ENCODE peak calls at places on chromosomes 1 and 21, in five cellular contexts. P, Y, L, J and V are unnamed samples.

GRCh38 chr1:155873860-155874259 is 14.5 kb downstream of the SYT11 start:
- DNase-seq in Y (no peak), P (no peak), L (no peak), J (no peak), V (no peak)

GRCh38 chr21:17513214-17514123 is 626 bp downstream of the CXADR start:
- DNase-seq in J (peak; percentile 77), P (no peak), L (peak; percentile 27), Y (no peak), V (no peak)

GRCh38 chr1:219329606-219330005 is 155.9 kb downstream of the LYPLAL1 start:
- DNase-seq in L (no peak), P (no peak), J (no peak), Y (no peak), V (no peak)

GRCh38 chr1:37793773-37794371 is at the start of gene MANEAL:
- DNase-seq in J (peak; percentile 82), Y (peak; percentile 32), P (peak; percentile 50), L (no peak), V (no peak)

GRCh38 chr1:27726173-27726793 is 522 bp downstream of the FAM76A start:
- DNase-seq in Y (peak; percentile 60), J (peak; percentile 85), P (peak; percentile 54), L (peak; percentile 51), V (peak; percentile 60)

GRCh38 chr21:27134513-27134912 is 167.6 kb upstream of the ADAMTS5 start:
- DNase-seq in Y (no peak), P (no peak), J (no peak), L (no peak), V (no peak)

GRCh38 chr21:17903029-17903806 is 84.1 kb upstream of the C21orf91 start:
- DNase-seq in L (no peak), P (no peak), Y (no peak), J (no peak), V (no peak)

GRCh38 chr21:35628331-35628730 is 432.0 kb downstream of the SETD4 start:
- DNase-seq in L (no peak), Y (no peak), P (no peak), J (no peak), V (no peak)

GRCh38 chr1:182955596-182956588 is 2.9 kb upstream of the SHCBP1L start:
- DNase-seq in Y (no peak), J (no peak), P (no peak), L (no peak), V (peak; percentile 65)

GRCh38 chr1:233909195-233909594 is 4.7 kb downstream of the SLC35F3 start:
- DNase-seq in J (no peak), P (no peak), L (no peak), Y (no peak), V (no peak)

GRCh38 chr1:32239335-32239734 is 7.7 kb upstream of the FAM167B start:
- DNase-seq in L (no peak), P (no peak), J (no peak), Y (no peak), V (no peak)

GRCh38 chr1:98702976-98703375 is 41.5 kb downstream of the SNX7 start:
- DNase-seq in P (no peak), Y (no peak), L (no peak), J (no peak), V (no peak)

GRCh38 chr1:1306070-1306660 is 1.6 kb downstream of the ACAP3 start:
- DNase-seq in J (no peak), L (no peak), P (no peak), Y (no peak), V (no peak)

GRCh38 chr1:85278853-85279314 is 2.5 kb upstream of the BCL10 start:
- DNase-seq in L (no peak), J (no peak), Y (no peak), P (no peak), V (peak; percentile 69)

GRCh38 chr1:212077028-212077427 is 41.5 kb downstream of the DTL start:
- DNase-seq in J (no peak), L (no peak), Y (no peak), P (no peak), V (no peak)

GRCh38 chr1:169044296-169044695 is 62.2 kb upstream of the ATP1B1 start:
- DNase-seq in J (no peak), Y (no peak), L (no peak), P (no peak), V (no peak)

GRCh38 chr21:34795152-34796141 is 126.7 kb downstream of the CLIC6 start:
- DNase-seq in L (no peak), Y (no peak), J (no peak), P (peak; percentile 43), V (no peak)

GRCh38 chr1:32861904-32862698 is 8.6 kb downstream of the FNDC5 start:
- DNase-seq in Y (no peak), J (no peak), L (no peak), P (no peak), V (no peak)

GRCh38 chr1:187689137-187689536 is 860.4 kb downstream of the PLA2G4A start:
- DNase-seq in P (no peak), L (no peak), Y (peak; percentile 22), J (no peak), V (no peak)

GRCh38 chr1:29121951-29122661 is 1.6 kb downstream of the TMEM200B start:
- DNase-seq in P (peak; percentile 39), Y (peak; percentile 76), J (peak; percentile 66), L (peak; percentile 72), V (no peak)

GRCh38 chr1:29119365-29119929 is 4.3 kb downstream of the TMEM200B start:
- DNase-seq in L (peak; percentile 42), P (no peak), J (no peak), Y (peak; percentile 56), V (no peak)

GRCh38 chr1:29120367-29120766 is 3.3 kb downstream of the TMEM200B start:
- DNase-seq in Y (no peak), P (no peak), J (no peak), L (no peak), V (no peak)

GRCh38 chr1:29121516-29121937 is 2.2 kb downstream of the TMEM200B start:
- DNase-seq in J (no peak), P (no peak), L (no peak), Y (peak; percentile 59), V (no peak)

DNA sequence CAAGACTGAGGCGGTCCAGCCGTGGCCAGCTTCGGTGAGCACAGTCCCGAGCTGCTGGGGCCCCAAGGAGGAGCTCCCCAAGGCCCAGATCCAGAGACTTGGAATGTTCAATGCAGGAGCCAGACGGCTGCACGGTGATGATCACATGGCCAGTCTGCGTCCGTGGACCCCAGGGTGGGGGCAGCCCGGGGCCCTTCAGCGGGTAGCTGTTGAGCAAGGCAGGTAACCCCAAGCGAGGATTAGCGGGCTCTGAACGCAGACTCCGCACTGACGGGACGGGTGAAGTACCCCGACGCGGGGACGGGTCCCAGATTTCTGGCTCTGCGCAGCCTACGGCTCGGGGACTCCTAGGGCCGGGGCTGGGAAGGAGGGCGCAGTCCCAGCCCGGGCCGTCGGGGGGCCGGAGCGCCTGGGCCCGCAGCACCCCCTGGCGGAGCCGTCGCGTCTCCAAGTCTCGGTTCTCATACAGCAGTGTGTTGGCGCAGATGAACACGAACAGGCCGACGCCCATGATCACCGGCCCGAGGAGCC is 2.7 kb downstream of the TMEM200B start:
- DNase-seq in L (peak; percentile 67), Y (peak; percentile 62), J (peak; percentile 72), P (peak; percentile 50), V (no peak)
- TF ChIP-seq CTCF in L (peak; percentile 83), Y (peak; percentile 56), J (peak; percentile 54), P (peak; percentile 29), V (peak; percentile 46)

GRCh38 chr1:154609398-154610380 is 1.7 kb upstream of the ADAR start:
- DNase-seq in J (no peak), Y (no peak), L (no peak), P (no peak), V (no peak)
- H3K4me1 ChIP-seq in J (peaks cover 31% of the 10 kb centered on the region), Y (peaks cover 8% of the 10 kb centered on the region), L (peaks cover 7% of the 10 kb centered on the region), P (peaks cover 13% of the 10 kb centered on the region), V (peaks cover 39% of the 10 kb centered on the region)

GRCh38 chr21:42859891-42860230 is 19.5 kb downstream of the WDR4 start:
- DNase-seq in L (no peak), P (no peak), J (no peak), Y (no peak), V (no peak)

GRCh38 chr21:42860345-42860744 is 19.0 kb downstream of the WDR4 start:
- DNase-seq in J (no peak), Y (no peak), P (no peak), L (no peak), V (no peak)

GRCh38 chr21:42862123-42862475 is 17.2 kb downstream of the WDR4 start:
- DNase-seq in J (no peak), P (no peak), Y (no peak), L (no peak), V (no peak)

GRCh38 chr21:42862774-42863503 is 16.4 kb downstream of the WDR4 start:
- DNase-seq in P (no peak), Y (no peak), L (no peak), J (peak; percentile 63), V (no peak)

GRCh38 chr21:42861311-42862122 is 17.8 kb downstream of the WDR4 start:
- DNase-seq in L (no peak), Y (no peak), P (no peak), J (no peak), V (no peak)
- TF ChIP-seq CTCF in L (no peak), Y (no peak), P (no peak), J (no peak), V (no peak)

DNA sequence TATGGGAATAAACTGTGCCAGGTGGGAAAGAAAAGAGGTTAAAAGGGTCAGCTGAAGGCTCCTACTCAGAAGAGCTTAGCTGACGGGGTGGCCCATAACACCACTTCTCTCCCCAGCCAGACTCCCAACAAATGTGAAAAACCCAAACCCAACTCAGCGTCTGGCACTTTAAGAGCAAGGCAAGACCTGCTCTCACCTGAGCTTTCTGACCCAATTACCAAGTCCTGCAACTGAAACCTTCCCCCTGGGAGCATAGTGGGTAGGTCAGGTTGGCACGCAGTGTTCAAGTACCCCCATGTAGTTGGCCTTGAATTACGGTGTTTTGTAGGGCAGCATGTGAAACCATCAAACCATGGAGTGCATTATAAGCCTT is 3.2 kb downstream of the IRF6 start:
- DNase-seq in P (no peak), Y (no peak), L (no peak), J (no peak), V (no peak)
- H3K4me1 ChIP-seq in P (no peaks in the 10 kb centered on the region), Y (no peaks in the 10 kb centered on the region), L (peaks cover 7% of the 10 kb centered on the region), J (peaks cover 4% of the 10 kb centered on the region), V (no peaks in the 10 kb centered on the region)

GRCh38 chr1:50213505-50213904 is 104.8 kb downstream of the ELAVL4 start:
- DNase-seq in Y (no peak), L (no peak), J (no peak), P (no peak), V (no peak)
- TF ChIP-seq CTCF in Y (no peak), L (no peak), J (no peak), P (no peak), V (no peak)

DNA sequence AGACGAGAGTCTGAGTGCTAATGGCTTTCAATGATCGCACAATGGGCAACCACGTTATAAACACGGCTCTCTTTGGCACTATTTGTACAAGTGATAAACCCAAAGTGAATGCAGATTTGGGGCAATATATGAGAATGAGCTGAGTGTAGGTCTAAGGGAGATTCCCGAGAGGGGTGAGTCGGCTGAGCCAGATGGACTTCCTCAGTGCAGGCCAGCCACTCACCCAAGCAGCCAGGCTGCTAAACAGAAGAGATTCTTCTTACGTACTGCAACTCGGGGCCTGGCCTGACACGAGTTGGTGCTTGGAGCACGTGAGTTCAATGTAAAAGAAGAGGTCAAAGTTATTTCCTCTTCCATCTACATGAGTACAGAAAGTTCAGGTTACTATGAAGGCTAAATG is 6.2 kb upstream of the MIXL1 start:
- DNase-seq in L (no peak), P (no peak), J (no peak), Y (no peak), V (no peak)
- H3K4me1 ChIP-seq in L (no peaks in the 10 kb centered on the region), P (no peaks in the 10 kb centered on the region), J (no peaks in the 10 kb centered on the region), Y (no peaks in the 10 kb centered on the region), V (no peaks in the 10 kb centered on the region)